ENCODE peak calls at places on chromosome 4, in five cellular contexts. K, E, F, T and Y are unnamed samples.

GRCh38 chr4:113052379-113052951 is 3.0 kb downstream of the ANK2 start:
- DNase-seq in K (no peak), E (no peak), F (no peak), T (no peak), Y (no peak)

GRCh38 chr4:95219109-95219508 is 329.7 kb downstream of the UNC5C start:
- DNase-seq in K (no peak), E (no peak), F (no peak), T (no peak), Y (no peak)

GRCh38 chr4:177285953-177286352 is 23.7 kb upstream of the NEIL3 start:
- DNase-seq in K (no peak), E (no peak), F (no peak), T (no peak), Y (no peak)

GRCh38 chr4:118988635-118988972 is 100.0 kb downstream of the SYNPO2 start:
- DNase-seq in K (no peak), E (no peak), F (no peak), T (no peak), Y (no peak)

GRCh38 chr4:130359537-130359936 is 1263.6 kb downstream of the C4orf33 start:
- DNase-seq in K (no peak), E (no peak), F (no peak), T (no peak), Y (no peak)

GRCh38 chr4:44425614-44426208 is 22.9 kb downstream of the KCTD8 start:
- DNase-seq in K (no peak), E (no peak), F (no peak), T (no peak), Y (no peak)

GRCh38 chr4:98672583-98673281 is 14.3 kb upstream of the TSPAN5 start:
- DNase-seq in K (no peak), E (no peak), F (no peak), T (no peak), Y (no peak)

GRCh38 chr4:141810038-141810701 is 173.8 kb downstream of the IL15 start:
- DNase-seq in K (no peak), E (no peak), F (no peak), T (no peak), Y (no peak)

DNA sequence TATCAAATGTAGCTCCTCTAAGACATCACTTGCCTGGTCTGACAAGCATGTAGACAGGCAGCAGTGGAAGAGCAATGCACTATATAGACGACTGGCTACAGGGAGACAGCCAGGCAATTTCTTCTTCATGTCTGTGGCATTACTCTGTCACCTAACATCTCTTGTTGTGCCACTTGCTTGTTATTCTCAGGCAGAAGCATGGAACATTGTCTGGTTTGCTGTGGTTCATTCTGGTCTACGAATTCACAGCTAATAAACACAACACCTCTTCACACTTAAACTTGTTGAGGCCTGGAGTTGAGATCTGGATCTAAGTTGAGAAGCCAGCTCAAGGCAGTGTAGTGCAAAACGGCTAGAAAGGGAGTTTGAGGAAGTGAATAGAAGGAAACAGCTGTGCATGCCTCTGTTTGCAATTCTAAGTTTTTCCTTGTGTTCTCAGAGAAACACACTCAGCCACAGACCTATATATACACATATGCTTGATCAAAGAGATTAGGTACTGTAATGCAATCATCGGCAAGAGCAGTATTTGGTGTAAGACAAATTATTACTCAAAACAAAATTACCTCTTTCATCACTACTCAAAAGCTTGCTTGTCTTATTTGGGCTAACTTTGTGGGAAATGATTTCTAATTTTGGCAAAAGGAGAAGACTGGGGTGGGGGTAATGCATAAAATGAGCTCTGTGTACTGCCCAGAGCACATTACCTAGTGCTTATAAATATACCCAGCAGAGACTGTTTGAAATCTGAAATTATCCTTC is 243.8 kb downstream of the PPP3CA start:
- DNase-seq in K (no peak), E (no peak), F (no peak), T (no peak), Y (no peak)
- TF ChIP-seq EP300 in K (no peak), E (no peak), F (no peak), T (no peak), Y (no peak)

GRCh38 chr4:107757293-107757692 is 37.3 kb upstream of the PAPSS1 start:
- DNase-seq in K (no peak), E (no peak), F (no peak), T (no peak), Y (no peak)

GRCh38 chr4:107755841-107756356 is 35.9 kb upstream of the PAPSS1 start:
- DNase-seq in K (no peak), E (no peak), F (no peak), T (no peak), Y (no peak)

GRCh38 chr4:107757860-107758476 is 37.9 kb upstream of the PAPSS1 start:
- DNase-seq in K (no peak), E (no peak), F (no peak), T (no peak), Y (no peak)

DNA sequence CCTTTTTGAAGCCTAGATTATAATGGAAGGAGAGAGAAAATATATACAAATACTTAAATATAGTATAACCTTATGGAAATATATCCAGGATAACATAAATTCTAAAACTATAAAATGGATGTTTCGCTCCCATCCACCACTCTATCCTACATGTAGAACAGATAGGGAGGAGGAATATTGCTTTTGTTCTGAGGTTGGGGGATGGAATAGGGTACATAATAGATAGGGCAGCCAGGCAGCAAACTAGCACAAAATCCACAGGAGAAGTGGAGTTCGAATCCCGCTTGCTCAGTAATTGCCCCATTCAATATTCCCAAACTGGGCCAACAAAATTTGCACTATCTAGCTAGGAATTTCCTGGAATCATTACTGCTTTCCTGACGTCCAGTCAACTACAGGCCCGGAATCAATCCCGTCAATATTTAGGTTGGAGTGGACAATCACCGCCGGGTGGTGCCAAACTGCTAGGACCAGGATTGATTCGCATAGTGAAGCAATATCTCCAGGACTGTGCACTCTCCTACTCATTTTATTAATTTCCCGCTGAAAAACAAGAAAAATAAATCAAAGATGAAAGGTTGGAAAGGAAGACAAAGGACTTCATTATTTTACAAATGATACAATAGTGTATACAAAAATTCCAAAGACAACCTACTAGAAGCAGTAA is 40.4 kb upstream of the PAPSS1 start:
- DNase-seq in K (no peak), E (no peak), F (peak), T (no peak), Y (no peak)
- TF ChIP-seq POLR2A in K (no peak), E (no peak), F (no peak), T (no peak), Y (no peak)

GRCh38 chr4:54090404-54090803 is 9.6 kb upstream of the GSX2 start:
- DNase-seq in K (no peak), E (no peak), F (no peak), T (no peak), Y (no peak)
- TF ChIP-seq POLR2AphosphoS5 in K (no peak), E (no peak), F (no peak), T (no peak), Y (no peak)

GRCh38 chr4:2142630-2143427 is 83.7 kb downstream of the NAT8L start:
- DNase-seq in K (no peak), E (no peak), F (no peak), T (no peak), Y (no peak)
- TF ChIP-seq EP300 in K (no peak), E (no peak), F (no peak), T (no peak), Y (no peak)